ENCODE peak calls at places on chromosomes 16 and 17, in eight cellular contexts. One of them, this sample, is unnamed.

GRCh38 chr17:5203178-5203907 is 11.7 kb upstream of the ZNF594 start:
- DNase-seq in hepatocyte: no peak
- DNase-seq in keratinocyte: no peak
- DNase-seq in fibroblast of lung: no peak
- DNase-seq in AG10803: peak
- DNase-seq in fibroblast of pulmonary artery: no peak
- DNase-seq in Calu3: no peak
- DNase-seq in cardiac fibroblast: peak
- DNase-seq in this sample: no peak

GRCh38 chr16:4048481-4048880 is 67.8 kb downstream of the ADCY9 start:
- DNase-seq in hepatocyte: no peak
- DNase-seq in keratinocyte: no peak
- DNase-seq in fibroblast of lung: no peak
- DNase-seq in AG10803: no peak
- DNase-seq in fibroblast of pulmonary artery: no peak
- DNase-seq in Calu3: no peak
- DNase-seq in cardiac fibroblast: no peak
- DNase-seq in this sample: no peak

GRCh38 chr16:2475413-2476344 is 752 bp downstream of the TBC1D24 start:
- DNase-seq in hepatocyte: peak
- DNase-seq in keratinocyte: no peak
- DNase-seq in fibroblast of lung: no peak
- DNase-seq in AG10803: no peak
- DNase-seq in fibroblast of pulmonary artery: no peak
- DNase-seq in Calu3: peak
- DNase-seq in cardiac fibroblast: no peak
- DNase-seq in this sample: no peak

GRCh38 chr17:62611308-62611707 is 16.2 kb upstream of the MRC2 start:
- DNase-seq in hepatocyte: no peak
- DNase-seq in keratinocyte: no peak
- DNase-seq in fibroblast of lung: no peak
- DNase-seq in AG10803: no peak
- DNase-seq in fibroblast of pulmonary artery: no peak
- DNase-seq in Calu3: no peak
- DNase-seq in cardiac fibroblast: no peak
- DNase-seq in this sample: no peak

GRCh38 chr16:17374668-17375255 is 96.0 kb downstream of the XYLT1 start:
- DNase-seq in hepatocyte: no peak
- DNase-seq in keratinocyte: no peak
- DNase-seq in fibroblast of lung: no peak
- DNase-seq in AG10803: no peak
- DNase-seq in fibroblast of pulmonary artery: no peak
- DNase-seq in Calu3: no peak
- DNase-seq in cardiac fibroblast: no peak
- DNase-seq in this sample: no peak

GRCh38 chr16:19382887-19383816 is 34.5 kb upstream of the TMC5 start:
- DNase-seq in hepatocyte: peak
- DNase-seq in keratinocyte: no peak
- DNase-seq in fibroblast of lung: no peak
- DNase-seq in AG10803: no peak
- DNase-seq in fibroblast of pulmonary artery: no peak
- DNase-seq in Calu3: peak
- DNase-seq in cardiac fibroblast: no peak
- DNase-seq in this sample: no peak

GRCh38 chr17:1878419-1879121 is 48.8 kb downstream of the RPA1 start:
- DNase-seq in hepatocyte: no peak
- DNase-seq in keratinocyte: no peak
- DNase-seq in fibroblast of lung: no peak
- DNase-seq in AG10803: peak
- DNase-seq in fibroblast of pulmonary artery: no peak
- DNase-seq in Calu3: no peak
- DNase-seq in cardiac fibroblast: peak
- DNase-seq in this sample: peak

GRCh38 chr16:25005445-25006306 is 9.5 kb downstream of the ARHGAP17 start:
- DNase-seq in hepatocyte: no peak
- DNase-seq in keratinocyte: no peak
- DNase-seq in fibroblast of lung: no peak
- DNase-seq in AG10803: peak
- DNase-seq in fibroblast of pulmonary artery: peak
- DNase-seq in Calu3: no peak
- DNase-seq in cardiac fibroblast: peak
- DNase-seq in this sample: peak

GRCh38 chr16:23557779-23558330 is 328 bp downstream of the UBFD1 start:
- DNase-seq in hepatocyte: peak
- DNase-seq in keratinocyte: no peak
- DNase-seq in fibroblast of lung: peak
- DNase-seq in AG10803: peak
- DNase-seq in fibroblast of pulmonary artery: peak
- DNase-seq in Calu3: peak
- DNase-seq in cardiac fibroblast: peak
- DNase-seq in this sample: no peak

GRCh38 chr17:11921296-11921695 is 76.0 kb downstream of the ZNF18 start:
- DNase-seq in hepatocyte: no peak
- DNase-seq in keratinocyte: no peak
- DNase-seq in fibroblast of lung: no peak
- DNase-seq in AG10803: no peak
- DNase-seq in fibroblast of pulmonary artery: no peak
- DNase-seq in Calu3: no peak
- DNase-seq in cardiac fibroblast: no peak
- DNase-seq in this sample: peak

GRCh38 chr16:1923299-1924034 is 5.3 kb upstream of the HS3ST6 start:
- DNase-seq in hepatocyte: peak
- DNase-seq in keratinocyte: no peak
- DNase-seq in fibroblast of lung: peak
- DNase-seq in AG10803: peak
- DNase-seq in fibroblast of pulmonary artery: peak
- DNase-seq in Calu3: peak
- DNase-seq in cardiac fibroblast: peak
- DNase-seq in this sample: no peak

GRCh38 chr17:18225121-18225561 is 294 bp upstream of the LLGL1 start:
- DNase-seq in hepatocyte: peak
- DNase-seq in keratinocyte: no peak
- DNase-seq in fibroblast of lung: peak
- DNase-seq in AG10803: peak
- DNase-seq in fibroblast of pulmonary artery: peak
- DNase-seq in Calu3: peak
- DNase-seq in cardiac fibroblast: peak
- DNase-seq in this sample: peak

GRCh38 chr17:41539071-41539492 is 11.0 kb upstream of the KRT19 start:
- DNase-seq in hepatocyte: no peak
- DNase-seq in keratinocyte: no peak
- DNase-seq in fibroblast of lung: no peak
- DNase-seq in AG10803: no peak
- DNase-seq in fibroblast of pulmonary artery: no peak
- DNase-seq in Calu3: no peak
- DNase-seq in cardiac fibroblast: no peak
- DNase-seq in this sample: no peak

GRCh38 chr17:7229504-7229903 is 4.8 kb downstream of the DVL2 start:
- DNase-seq in hepatocyte: no peak
- DNase-seq in keratinocyte: no peak
- DNase-seq in fibroblast of lung: no peak
- DNase-seq in AG10803: no peak
- DNase-seq in fibroblast of pulmonary artery: no peak
- DNase-seq in Calu3: no peak
- DNase-seq in cardiac fibroblast: no peak
- DNase-seq in this sample: no peak

GRCh38 chr17:66349549-66350245 is 47.3 kb downstream of the PRKCA start:
- DNase-seq in hepatocyte: no peak
- DNase-seq in keratinocyte: no peak
- DNase-seq in fibroblast of lung: no peak
- DNase-seq in AG10803: no peak
- DNase-seq in fibroblast of pulmonary artery: no peak
- DNase-seq in Calu3: no peak
- DNase-seq in cardiac fibroblast: no peak
- DNase-seq in this sample: no peak

GRCh38 chr17:58318065-58318481 is 10.5 kb downstream of the TSPOAP1 start:
- DNase-seq in hepatocyte: no peak
- DNase-seq in keratinocyte: no peak
- DNase-seq in fibroblast of lung: no peak
- DNase-seq in AG10803: no peak
- DNase-seq in fibroblast of pulmonary artery: no peak
- DNase-seq in Calu3: no peak
- DNase-seq in cardiac fibroblast: no peak
- DNase-seq in this sample: no peak

GRCh38 chr17:72361892-72362291 is 241.1 kb downstream of the SOX9 start:
- DNase-seq in hepatocyte: no peak
- DNase-seq in keratinocyte: peak
- DNase-seq in fibroblast of lung: no peak
- DNase-seq in AG10803: no peak
- DNase-seq in fibroblast of pulmonary artery: no peak
- DNase-seq in Calu3: no peak
- DNase-seq in cardiac fibroblast: peak
- DNase-seq in this sample: peak

GRCh38 chr17:6461246-6461645 is 17.0 kb downstream of the PIMREG start:
- DNase-seq in hepatocyte: no peak
- DNase-seq in keratinocyte: no peak
- DNase-seq in fibroblast of lung: no peak
- DNase-seq in AG10803: no peak
- DNase-seq in fibroblast of pulmonary artery: no peak
- DNase-seq in Calu3: no peak
- DNase-seq in cardiac fibroblast: no peak
- DNase-seq in this sample: no peak

GRCh38 chr16:70162041-70162451 is 11.5 kb upstream of the CLEC18C start:
- DNase-seq in hepatocyte: peak
- DNase-seq in keratinocyte: no peak
- DNase-seq in fibroblast of lung: peak
- DNase-seq in AG10803: peak
- DNase-seq in fibroblast of pulmonary artery: peak
- DNase-seq in Calu3: no peak
- DNase-seq in cardiac fibroblast: peak
- DNase-seq in this sample: peak

GRCh38 chr16:10616744-10617640 is 36.6 kb upstream of the EMP2 start:
- DNase-seq in hepatocyte: peak
- DNase-seq in keratinocyte: no peak
- DNase-seq in fibroblast of lung: peak
- DNase-seq in AG10803: peak
- DNase-seq in fibroblast of pulmonary artery: peak
- DNase-seq in Calu3: peak
- DNase-seq in cardiac fibroblast: peak
- DNase-seq in this sample: peak
- TF ChIP-seq CTCF in hepatocyte: no peak
- TF ChIP-seq CTCF in keratinocyte: peak
- TF ChIP-seq CTCF in fibroblast of lung: no peak
- TF ChIP-seq CTCF in AG10803: peak
- TF ChIP-seq CTCF in fibroblast of pulmonary artery: no peak
- TF ChIP-seq CTCF in Calu3: no peak
- TF ChIP-seq CTCF in cardiac fibroblast: no peak
- TF ChIP-seq CTCF in this sample: peak

DNA sequence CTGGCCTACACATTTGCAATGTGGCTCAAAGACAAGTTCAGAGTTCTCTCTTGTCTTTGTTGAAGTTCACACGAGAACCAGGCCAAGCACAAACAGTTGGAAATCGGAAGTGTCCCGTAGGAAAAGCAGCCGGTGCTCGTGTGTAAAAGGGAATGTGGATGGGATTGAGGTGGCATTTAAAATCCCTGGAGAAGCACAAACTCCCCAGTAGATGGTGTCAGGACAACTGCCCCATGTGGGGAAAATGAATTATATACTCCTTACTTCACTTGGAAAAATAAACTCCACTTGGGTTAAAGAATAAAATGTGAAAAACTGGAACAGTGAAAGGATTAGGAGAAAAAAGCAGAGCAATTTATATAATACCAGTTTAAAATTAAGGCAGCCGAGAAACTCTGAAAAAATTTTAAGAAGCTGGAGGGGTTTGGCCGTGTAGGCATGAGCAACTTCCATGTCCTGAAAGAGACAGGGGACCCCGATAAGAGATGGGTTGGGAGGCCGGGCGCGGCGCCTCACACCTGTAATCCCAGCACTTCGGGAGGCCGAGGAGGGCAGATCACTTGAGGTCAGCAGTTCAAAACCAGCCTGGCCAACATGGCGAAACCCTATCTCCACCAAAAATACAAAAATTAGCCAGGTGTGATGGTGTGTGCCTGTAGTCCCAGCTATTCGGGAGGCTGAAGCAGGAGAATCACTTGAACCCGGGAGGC is 28.1 kb downstream of the CBFA2T3 start:
- DNase-seq in hepatocyte: no peak
- DNase-seq in keratinocyte: no peak
- DNase-seq in fibroblast of lung: peak
- DNase-seq in AG10803: peak
- DNase-seq in fibroblast of pulmonary artery: no peak
- DNase-seq in Calu3: no peak
- DNase-seq in cardiac fibroblast: no peak
- DNase-seq in this sample: peak
- TF ChIP-seq CTCF in hepatocyte: no peak
- TF ChIP-seq CTCF in keratinocyte: no peak
- TF ChIP-seq CTCF in fibroblast of lung: no peak
- TF ChIP-seq CTCF in AG10803: no peak
- TF ChIP-seq CTCF in fibroblast of pulmonary artery: no peak
- TF ChIP-seq CTCF in Calu3: no peak
- TF ChIP-seq CTCF in cardiac fibroblast: no peak
- TF ChIP-seq CTCF in this sample: no peak

GRCh38 chr16:87056083-87056482 is 261.1 kb downstream of the C16orf95 start:
- DNase-seq in hepatocyte: no peak
- DNase-seq in keratinocyte: no peak
- DNase-seq in fibroblast of lung: peak
- DNase-seq in AG10803: peak
- DNase-seq in fibroblast of pulmonary artery: peak
- DNase-seq in Calu3: no peak
- DNase-seq in cardiac fibroblast: peak
- DNase-seq in this sample: no peak
- TF ChIP-seq CTCF in hepatocyte: peak
- TF ChIP-seq CTCF in keratinocyte: no peak
- TF ChIP-seq CTCF in fibroblast of lung: peak
- TF ChIP-seq CTCF in AG10803: peak
- TF ChIP-seq CTCF in fibroblast of pulmonary artery: peak
- TF ChIP-seq CTCF in Calu3: no peak
- TF ChIP-seq CTCF in cardiac fibroblast: peak
- TF ChIP-seq CTCF in this sample: no peak

GRCh38 chr17:83036666-83037065 is 42.7 kb upstream of the METRNL start:
- DNase-seq in hepatocyte: no peak
- DNase-seq in keratinocyte: no peak
- DNase-seq in fibroblast of lung: no peak
- DNase-seq in AG10803: no peak
- DNase-seq in fibroblast of pulmonary artery: no peak
- DNase-seq in Calu3: no peak
- DNase-seq in cardiac fibroblast: no peak
- DNase-seq in this sample: no peak

GRCh38 chr17:83041305-83041704 is 38.1 kb upstream of the METRNL start:
- DNase-seq in hepatocyte: no peak
- DNase-seq in keratinocyte: no peak
- DNase-seq in fibroblast of lung: peak
- DNase-seq in AG10803: no peak
- DNase-seq in fibroblast of pulmonary artery: no peak
- DNase-seq in Calu3: no peak
- DNase-seq in cardiac fibroblast: no peak
- DNase-seq in this sample: no peak

GRCh38 chr17:83046759-83047478 is 32.5 kb upstream of the METRNL start:
- DNase-seq in hepatocyte: no peak
- DNase-seq in keratinocyte: no peak
- DNase-seq in fibroblast of lung: no peak
- DNase-seq in AG10803: no peak
- DNase-seq in fibroblast of pulmonary artery: no peak
- DNase-seq in Calu3: no peak
- DNase-seq in cardiac fibroblast: no peak
- DNase-seq in this sample: no peak

GRCh38 chr17:83037084-83037950 is 42.1 kb upstream of the METRNL start:
- DNase-seq in hepatocyte: no peak
- DNase-seq in keratinocyte: no peak
- DNase-seq in fibroblast of lung: no peak
- DNase-seq in AG10803: no peak
- DNase-seq in fibroblast of pulmonary artery: no peak
- DNase-seq in Calu3: no peak
- DNase-seq in cardiac fibroblast: no peak
- DNase-seq in this sample: no peak

GRCh38 chr17:83042522-83043158 is 36.8 kb upstream of the METRNL start:
- DNase-seq in hepatocyte: no peak
- DNase-seq in keratinocyte: no peak
- DNase-seq in fibroblast of lung: no peak
- DNase-seq in AG10803: no peak
- DNase-seq in fibroblast of pulmonary artery: no peak
- DNase-seq in Calu3: no peak
- DNase-seq in cardiac fibroblast: no peak
- DNase-seq in this sample: no peak
- TF ChIP-seq CTCF in hepatocyte: no peak
- TF ChIP-seq CTCF in keratinocyte: no peak
- TF ChIP-seq CTCF in fibroblast of lung: no peak
- TF ChIP-seq CTCF in AG10803: no peak
- TF ChIP-seq CTCF in fibroblast of pulmonary artery: no peak
- TF ChIP-seq CTCF in Calu3: no peak
- TF ChIP-seq CTCF in cardiac fibroblast: no peak
- TF ChIP-seq CTCF in this sample: no peak